ENCODE peak calls at places on chromosome 2, in ten cellular contexts. One of them, this sample, is unnamed.

GRCh38 chr2:97863829-97864228 is 131.9 kb downstream of the TMEM131 start:
- DNase-seq in vagina: no peak
- DNase-seq in HCT116: no peak
- DNase-seq in stomach: no peak
- DNase-seq in nephron progenitor cell: no peak
- DNase-seq in lower lobe of right lung: no peak
- DNase-seq in fibroblast of pulmonary artery: no peak
- DNase-seq in GM12865: no peak
- DNase-seq in suprapubic skin: no peak
- DNase-seq in neural progenitor cell: no peak
- DNase-seq in this sample: no peak

GRCh38 chr2:110755494-110756078 is 23.2 kb downstream of the ACOXL start:
- DNase-seq in fibroblast of pulmonary artery: peak
- DNase-seq in suprapubic skin: no peak
- DNase-seq in nephron progenitor cell: no peak
- DNase-seq in neural progenitor cell: no peak
- DNase-seq in GM12865: no peak
- DNase-seq in vagina: no peak
- DNase-seq in lower lobe of right lung: no peak
- DNase-seq in HCT116: no peak
- DNase-seq in stomach: no peak
- DNase-seq in this sample: no peak

GRCh38 chr2:159922563-159922962 is 124.6 kb upstream of the CD302 start:
- DNase-seq in nephron progenitor cell: no peak
- DNase-seq in HCT116: no peak
- DNase-seq in lower lobe of right lung: no peak
- DNase-seq in suprapubic skin: no peak
- DNase-seq in stomach: no peak
- DNase-seq in vagina: no peak
- DNase-seq in neural progenitor cell: no peak
- DNase-seq in GM12865: peak
- DNase-seq in fibroblast of pulmonary artery: no peak
- DNase-seq in this sample: no peak

GRCh38 chr2:96549967-96550786 is 13.6 kb downstream of the ARID5A start:
- DNase-seq in stomach: peak
- DNase-seq in HCT116: peak
- DNase-seq in fibroblast of pulmonary artery: no peak
- DNase-seq in neural progenitor cell: peak
- DNase-seq in GM12865: no peak
- DNase-seq in vagina: no peak
- DNase-seq in lower lobe of right lung: peak
- DNase-seq in nephron progenitor cell: no peak
- DNase-seq in suprapubic skin: peak
- DNase-seq in this sample: no peak

GRCh38 chr2:79369127-79369526 is 143.7 kb upstream of the CTNNA2 start:
- DNase-seq in GM12865: no peak
- DNase-seq in HCT116: no peak
- DNase-seq in suprapubic skin: no peak
- DNase-seq in stomach: no peak
- DNase-seq in neural progenitor cell: peak
- DNase-seq in vagina: no peak
- DNase-seq in fibroblast of pulmonary artery: no peak
- DNase-seq in lower lobe of right lung: no peak
- DNase-seq in nephron progenitor cell: peak
- DNase-seq in this sample: no peak

GRCh38 chr2:50491541-50492114 is 540.3 kb downstream of the NRXN1 start:
- DNase-seq in neural progenitor cell: peak
- DNase-seq in fibroblast of pulmonary artery: peak
- DNase-seq in HCT116: peak
- DNase-seq in suprapubic skin: no peak
- DNase-seq in vagina: no peak
- DNase-seq in GM12865: peak
- DNase-seq in nephron progenitor cell: peak
- DNase-seq in stomach: no peak
- DNase-seq in lower lobe of right lung: no peak
- DNase-seq in this sample: peak

GRCh38 chr2:96143848-96144480 is 1.3 kb downstream of the DUSP2 start:
- DNase-seq in suprapubic skin: peak
- DNase-seq in fibroblast of pulmonary artery: no peak
- DNase-seq in GM12865: peak
- DNase-seq in stomach: peak
- DNase-seq in vagina: no peak
- DNase-seq in lower lobe of right lung: peak
- DNase-seq in HCT116: peak
- DNase-seq in neural progenitor cell: peak
- DNase-seq in nephron progenitor cell: no peak
- DNase-seq in this sample: no peak

GRCh38 chr2:85684806-85685205 is 9.4 kb upstream of the GNLY start:
- DNase-seq in suprapubic skin: no peak
- DNase-seq in nephron progenitor cell: no peak
- DNase-seq in vagina: no peak
- DNase-seq in fibroblast of pulmonary artery: no peak
- DNase-seq in stomach: peak
- DNase-seq in HCT116: no peak
- DNase-seq in lower lobe of right lung: no peak
- DNase-seq in GM12865: peak
- DNase-seq in neural progenitor cell: no peak
- DNase-seq in this sample: no peak

GRCh38 chr2:128809880-128810279 is 491.2 kb upstream of the HS6ST1 start:
- DNase-seq in lower lobe of right lung: no peak
- DNase-seq in stomach: no peak
- DNase-seq in neural progenitor cell: no peak
- DNase-seq in vagina: no peak
- DNase-seq in HCT116: no peak
- DNase-seq in fibroblast of pulmonary artery: no peak
- DNase-seq in GM12865: no peak
- DNase-seq in suprapubic skin: no peak
- DNase-seq in nephron progenitor cell: no peak
- DNase-seq in this sample: no peak

GRCh38 chr2:41910126-41910525 is 137.7 kb upstream of the PKDCC start:
- DNase-seq in neural progenitor cell: peak
- DNase-seq in lower lobe of right lung: no peak
- DNase-seq in suprapubic skin: no peak
- DNase-seq in nephron progenitor cell: no peak
- DNase-seq in vagina: no peak
- DNase-seq in stomach: no peak
- DNase-seq in fibroblast of pulmonary artery: no peak
- DNase-seq in GM12865: no peak
- DNase-seq in HCT116: no peak
- DNase-seq in this sample: no peak

GRCh38 chr2:201118957-201119848 is 3.2 kb downstream of the CFLAR start:
- DNase-seq in HCT116: peak
- DNase-seq in nephron progenitor cell: no peak
- DNase-seq in lower lobe of right lung: no peak
- DNase-seq in GM12865: peak
- DNase-seq in neural progenitor cell: peak
- DNase-seq in fibroblast of pulmonary artery: peak
- DNase-seq in suprapubic skin: no peak
- DNase-seq in vagina: no peak
- DNase-seq in stomach: no peak
- DNase-seq in this sample: no peak

GRCh38 chr2:237478969-237479368 is 8.1 kb upstream of the MLPH start:
- DNase-seq in fibroblast of pulmonary artery: no peak
- DNase-seq in stomach: no peak
- DNase-seq in lower lobe of right lung: no peak
- DNase-seq in neural progenitor cell: no peak
- DNase-seq in nephron progenitor cell: no peak
- DNase-seq in suprapubic skin: no peak
- DNase-seq in vagina: no peak
- DNase-seq in GM12865: no peak
- DNase-seq in HCT116: no peak
- DNase-seq in this sample: no peak

GRCh38 chr2:58598171-58598570 is 357.0 kb upstream of the FANCL start:
- DNase-seq in nephron progenitor cell: no peak
- DNase-seq in GM12865: no peak
- DNase-seq in suprapubic skin: no peak
- DNase-seq in stomach: no peak
- DNase-seq in HCT116: no peak
- DNase-seq in lower lobe of right lung: no peak
- DNase-seq in neural progenitor cell: no peak
- DNase-seq in vagina: no peak
- DNase-seq in fibroblast of pulmonary artery: no peak
- DNase-seq in this sample: no peak

GRCh38 chr2:169815849-169816248 is 8.9 kb downstream of the METTL5 start:
- DNase-seq in lower lobe of right lung: no peak
- DNase-seq in nephron progenitor cell: no peak
- DNase-seq in neural progenitor cell: no peak
- DNase-seq in GM12865: no peak
- DNase-seq in HCT116: no peak
- DNase-seq in vagina: no peak
- DNase-seq in suprapubic skin: no peak
- DNase-seq in stomach: no peak
- DNase-seq in fibroblast of pulmonary artery: peak
- DNase-seq in this sample: no peak

GRCh38 chr2:162025121-162025911 is 48.7 kb downstream of the DPP4 start:
- DNase-seq in HCT116: no peak
- DNase-seq in suprapubic skin: no peak
- DNase-seq in fibroblast of pulmonary artery: peak
- DNase-seq in neural progenitor cell: no peak
- DNase-seq in nephron progenitor cell: no peak
- DNase-seq in GM12865: no peak
- DNase-seq in vagina: no peak
- DNase-seq in stomach: no peak
- DNase-seq in lower lobe of right lung: no peak
- DNase-seq in this sample: no peak

DNA sequence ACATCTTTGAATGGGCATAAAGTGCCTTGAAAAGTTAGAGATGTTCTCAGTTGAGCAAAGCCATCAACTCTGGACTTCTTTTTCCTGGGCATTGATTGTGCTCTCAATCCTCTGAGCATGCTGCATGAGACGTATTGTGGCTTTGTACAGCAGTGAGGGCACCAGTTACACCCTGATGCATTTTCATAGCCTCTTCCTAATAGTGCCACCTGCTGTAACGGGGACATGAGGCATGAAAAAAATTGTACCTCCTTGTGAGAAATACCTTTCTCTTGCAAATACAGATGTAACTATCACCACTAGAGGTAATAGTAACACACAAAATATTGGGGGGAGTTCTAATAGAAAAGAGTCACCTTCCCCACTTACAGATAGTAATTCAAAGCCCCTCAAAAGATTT is 697.5 kb downstream of the TMEM182 start:
- DNase-seq in GM12865: no peak
- DNase-seq in neural progenitor cell: peak
- DNase-seq in HCT116: no peak
- DNase-seq in fibroblast of pulmonary artery: no peak
- DNase-seq in nephron progenitor cell: no peak
- DNase-seq in stomach: no peak
- DNase-seq in vagina: no peak
- DNase-seq in lower lobe of right lung: no peak
- DNase-seq in suprapubic skin: no peak
- DNase-seq in this sample: no peak
- TF ChIP-seq CTCF in GM12865: no peak
- TF ChIP-seq CTCF in neural progenitor cell: no peak
- TF ChIP-seq CTCF in HCT116: no peak
- TF ChIP-seq CTCF in fibroblast of pulmonary artery: no peak
- TF ChIP-seq CTCF in nephron progenitor cell: no peak
- TF ChIP-seq CTCF in stomach: no peak
- TF ChIP-seq CTCF in vagina: no peak
- TF ChIP-seq CTCF in lower lobe of right lung: no peak
- TF ChIP-seq CTCF in suprapubic skin: no peak
- TF ChIP-seq CTCF in this sample: no peak

DNA sequence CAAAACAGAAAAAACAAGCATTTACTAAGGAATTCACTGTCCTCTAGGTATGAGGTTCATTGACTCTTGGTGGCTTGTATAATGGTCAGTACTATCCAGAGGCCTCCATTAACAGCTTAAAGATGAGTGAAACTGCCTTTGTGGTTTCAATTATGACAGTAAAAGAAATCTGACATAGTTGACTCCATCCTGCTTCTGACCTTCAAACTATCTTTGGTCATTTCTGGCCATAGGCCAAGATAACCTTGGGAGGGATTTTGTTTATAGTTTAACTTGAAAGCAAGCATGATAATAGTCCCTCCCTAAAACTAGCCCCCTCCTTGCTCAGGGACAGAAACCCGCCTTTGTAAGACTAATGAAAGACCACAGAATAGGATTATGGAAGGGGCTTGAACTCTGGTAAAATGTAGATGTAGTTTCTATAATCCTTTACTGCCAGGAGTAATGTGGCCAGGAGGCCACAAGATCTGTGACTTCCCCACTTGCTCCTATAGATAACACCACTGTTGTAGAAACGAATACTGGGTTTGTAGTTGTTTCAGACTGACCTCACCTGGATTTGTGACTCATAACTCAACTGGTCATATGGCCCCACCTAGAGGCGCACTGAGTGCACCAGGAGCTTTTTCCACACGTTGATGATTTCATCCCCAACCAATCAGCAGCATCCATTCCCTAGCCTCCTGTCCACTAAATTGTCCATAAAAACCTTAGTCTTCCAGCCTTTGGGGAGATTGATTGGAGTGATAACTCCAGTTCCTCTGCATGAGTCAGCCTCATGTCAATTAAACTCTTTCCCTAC is 8.6 kb upstream of the PLEKHM3 start:
- DNase-seq in fibroblast of pulmonary artery: peak
- DNase-seq in vagina: no peak
- DNase-seq in neural progenitor cell: peak
- DNase-seq in suprapubic skin: no peak
- DNase-seq in nephron progenitor cell: no peak
- DNase-seq in stomach: peak
- DNase-seq in GM12865: peak
- DNase-seq in HCT116: peak
- DNase-seq in lower lobe of right lung: peak
- DNase-seq in this sample: peak
- TF ChIP-seq CTCF in fibroblast of pulmonary artery: peak
- TF ChIP-seq CTCF in vagina: no peak
- TF ChIP-seq CTCF in neural progenitor cell: peak
- TF ChIP-seq CTCF in suprapubic skin: peak
- TF ChIP-seq CTCF in nephron progenitor cell: no peak
- TF ChIP-seq CTCF in stomach: peak
- TF ChIP-seq CTCF in GM12865: peak
- TF ChIP-seq CTCF in HCT116: peak
- TF ChIP-seq CTCF in lower lobe of right lung: peak
- TF ChIP-seq CTCF in this sample: peak

GRCh38 chr2:189702071-189702470 is 27.6 kb downstream of the ANKAR start:
- DNase-seq in fibroblast of pulmonary artery: peak
- DNase-seq in vagina: no peak
- DNase-seq in nephron progenitor cell: no peak
- DNase-seq in GM12865: no peak
- DNase-seq in suprapubic skin: no peak
- DNase-seq in neural progenitor cell: no peak
- DNase-seq in HCT116: no peak
- DNase-seq in stomach: no peak
- DNase-seq in lower lobe of right lung: no peak
- DNase-seq in this sample: no peak
- TF ChIP-seq CTCF in fibroblast of pulmonary artery: peak
- TF ChIP-seq CTCF in vagina: no peak
- TF ChIP-seq CTCF in nephron progenitor cell: no peak
- TF ChIP-seq CTCF in GM12865: peak
- TF ChIP-seq CTCF in suprapubic skin: no peak
- TF ChIP-seq CTCF in neural progenitor cell: peak
- TF ChIP-seq CTCF in HCT116: peak
- TF ChIP-seq CTCF in stomach: no peak
- TF ChIP-seq CTCF in lower lobe of right lung: no peak
- TF ChIP-seq CTCF in this sample: no peak

DNA sequence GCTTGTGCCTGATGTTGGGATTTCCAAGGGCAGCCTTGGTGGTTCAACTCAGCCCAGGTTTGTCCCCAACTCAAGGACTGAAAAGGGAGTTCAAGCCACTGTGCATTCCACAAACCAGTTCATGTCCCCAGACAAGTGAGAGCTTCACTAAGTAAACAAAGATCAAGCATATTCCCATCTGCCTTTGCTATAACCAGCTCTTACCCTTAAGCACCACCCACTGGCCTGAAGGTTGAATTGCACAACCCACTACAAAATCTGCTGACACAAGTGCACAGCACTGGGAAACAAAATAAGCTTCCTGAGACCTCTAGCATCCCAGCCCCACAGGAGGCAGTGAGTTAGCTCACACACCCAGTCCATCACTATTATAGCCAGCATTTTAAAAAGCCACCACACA is 516.7 kb downstream of the NR4A2 start:
- DNase-seq in HCT116: peak
- DNase-seq in nephron progenitor cell: peak
- DNase-seq in vagina: no peak
- DNase-seq in lower lobe of right lung: no peak
- DNase-seq in GM12865: peak
- DNase-seq in stomach: no peak
- DNase-seq in neural progenitor cell: peak
- DNase-seq in fibroblast of pulmonary artery: peak
- DNase-seq in suprapubic skin: no peak
- DNase-seq in this sample: peak
- TF ChIP-seq CTCF in HCT116: peak
- TF ChIP-seq CTCF in nephron progenitor cell: peak
- TF ChIP-seq CTCF in vagina: no peak
- TF ChIP-seq CTCF in lower lobe of right lung: peak
- TF ChIP-seq CTCF in GM12865: peak
- TF ChIP-seq CTCF in stomach: no peak
- TF ChIP-seq CTCF in neural progenitor cell: peak
- TF ChIP-seq CTCF in fibroblast of pulmonary artery: peak
- TF ChIP-seq CTCF in suprapubic skin: no peak
- TF ChIP-seq CTCF in this sample: peak